ENCODE peak calls at places on chromosomes 12 and 14, in nine cellular contexts. M is A673, J is body of pancreas, E is H7, R is mucosa of descending colon, X is adipocyte, A is right lobe of liver, Q is OCI-LY7, V is mammary epithelial cell. P is an unnamed sample.

GRCh38 chr12:109772622-109773321 is 59.1 kb downstream of the FAM222A start:
- DNase-seq in M (no peak), E (peak; percentile 32), V (no peak), J (no peak), Q (no peak), A (peak; percentile 35), X (no peak), R (no peak), P (no peak)

GRCh38 chr12:133226690-133227089 is 9.0 kb downstream of the ANHX start:
- DNase-seq in A (no peak), X (no peak), R (no peak), Q (no peak), E (peak; percentile 14), M (no peak), J (no peak), V (no peak), P (no peak)

GRCh38 chr12:2551514-2551913 is 243.3 kb upstream of the FKBP4 start:
- DNase-seq in Q (no peak), J (no peak), E (no peak), A (no peak), V (no peak), X (no peak), M (no peak), R (no peak), P (no peak)

GRCh38 chr12:3042394-3042793 is 34.8 kb upstream of the TSPAN9 start:
- DNase-seq in J (peak; percentile 48), V (no peak), A (peak; percentile 60), E (peak; percentile 20), Q (peak; percentile 87), R (no peak), X (no peak), M (peak; percentile 17), P (no peak)

GRCh38 chr12:109739747-109740693 is 26.4 kb downstream of the FAM222A start:
- DNase-seq in A (peak; percentile 34), R (peak; percentile 17), X (no peak), E (peak; percentile 90), M (peak; percentile 38), J (peak; percentile 29), Q (peak; percentile 24), V (no peak), P (no peak)

GRCh38 chr14:99459491-99460100 is 21.1 kb downstream of the SETD3 start:
- DNase-seq in V (no peak), X (no peak), M (no peak), A (no peak), J (no peak), R (no peak), E (no peak), Q (no peak), P (no peak)

GRCh38 chr14:63940387-63940786 is 87.6 kb downstream of the SYNE2 start:
- DNase-seq in M (no peak), X (no peak), V (no peak), A (no peak), J (no peak), E (no peak), R (no peak), Q (peak; percentile 70), P (no peak)

GRCh38 chr14:96576359-96576758 is 74.2 kb downstream of the PAPOLA start:
- DNase-seq in J (no peak), V (no peak), X (no peak), R (no peak), Q (peak; percentile 55), A (no peak), M (no peak), E (no peak), P (no peak)

GRCh38 chr14:91114079-91115065 is 499 bp downstream of the DGLUCY start:
- DNase-seq in V (peak; percentile 85), R (peak; percentile 88), Q (peak; percentile 83), A (peak; percentile 73), X (peak; percentile 64), M (peak; percentile 65), E (peak; percentile 84), J (peak; percentile 60), P (peak; percentile 76)

GRCh38 chr14:91117960-91118359 is 4.1 kb downstream of the DGLUCY start:
- DNase-seq in A (no peak), J (no peak), E (no peak), V (no peak), R (no peak), X (no peak), Q (no peak), M (no peak), P (no peak)

GRCh38 chr14:91116913-91117588 is 3.2 kb downstream of the DGLUCY start:
- DNase-seq in R (no peak), Q (no peak), M (no peak), E (no peak), J (no peak), A (no peak), X (no peak), V (no peak), P (no peak)

GRCh38 chr14:91113829-91114078 is at the start of gene DGLUCY:
- DNase-seq in Q (peak; percentile 87), V (no peak), J (peak; percentile 81), A (peak; percentile 89), X (peak; percentile 87), M (peak; percentile 87), R (no peak), E (peak; percentile 85), P (no peak)

GRCh38 chr14:91115986-91116385 is 2.1 kb downstream of the DGLUCY start:
- DNase-seq in R (no peak), V (no peak), E (no peak), X (peak; percentile 50), Q (no peak), A (no peak), J (peak; percentile 30), M (peak; percentile 68), P (no peak)
- H3K4me3 ChIP-seq in R (no peak overlapping the region), V (no peak overlapping the region), E (no peak overlapping the region), X (peak overlapping the region; percentile 89), Q (peak overlapping the region; percentile 86), A (peak overlapping the region; percentile 80), J (no peak overlapping the region), M (no peak overlapping the region), P (no peak overlapping the region)

DNA sequence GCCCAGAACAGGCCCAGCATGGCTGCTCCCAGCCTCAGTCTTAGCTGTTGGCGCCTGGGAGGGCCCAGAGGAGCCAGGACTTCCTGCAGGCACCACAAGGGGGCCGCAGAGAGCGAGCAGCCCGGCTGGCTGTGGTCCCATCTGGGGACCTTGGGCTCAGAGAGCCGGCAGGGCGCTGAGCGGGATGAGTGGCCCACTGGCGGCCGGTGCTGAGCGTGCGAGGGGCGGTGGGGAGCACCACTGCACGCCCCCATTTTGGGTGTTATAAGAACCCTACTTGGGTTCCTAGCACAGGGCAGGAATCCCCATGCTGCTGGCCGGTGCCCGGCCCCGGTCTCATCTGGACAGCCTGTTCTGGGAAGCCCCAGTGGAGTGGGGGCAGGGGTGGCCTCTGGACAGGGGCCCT is 25.9 kb upstream of the CRIP2 start:
- DNase-seq in M (peak; percentile 79), J (peak; percentile 75), A (peak; percentile 67), Q (peak; percentile 62), E (peak; percentile 98), R (peak; percentile 76), X (peak; percentile 61), V (peak; percentile 14), P (peak; percentile 58)
- H3K36me3 ChIP-seq in M (peaks cover 57% of the 10 kb centered on the region), J (no peaks in the 10 kb centered on the region), A (no peaks in the 10 kb centered on the region), Q (peaks cover 43% of the 10 kb centered on the region), E (peaks cover 20% of the 10 kb centered on the region), R (no peaks in the 10 kb centered on the region), X (peaks cover 37% of the 10 kb centered on the region), V (peaks cover 2% of the 10 kb centered on the region), P (peaks cover 29% of the 10 kb centered on the region)

GRCh38 chr14:103520269-103520656 is 2.4 kb downstream of the CKB start:
- DNase-seq in X (no peak), Q (no peak), M (no peak), A (no peak), J (no peak), V (no peak), R (no peak), E (no peak), P (no peak)

GRCh38 chr14:103517626-103518415 is 4.8 kb downstream of the CKB start:
- DNase-seq in R (peak; percentile 65), M (no peak), V (no peak), A (no peak), X (peak; percentile 25), J (peak; percentile 57), E (peak; percentile 82), Q (no peak), P (no peak)

GRCh38 chr14:103519837-103520212 is 2.8 kb downstream of the CKB start:
- DNase-seq in J (peak; percentile 55), A (no peak), X (no peak), M (no peak), R (peak; percentile 57), E (no peak), Q (no peak), V (no peak), P (no peak)

GRCh38 chr14:103518416-103519042 is 4.1 kb downstream of the CKB start:
- DNase-seq in J (peak; percentile 72), E (peak; percentile 98), M (peak; percentile 67), Q (peak; percentile 66), V (peak; percentile 30), X (peak; percentile 73), A (no peak), R (peak; percentile 86), P (no peak)

DNA sequence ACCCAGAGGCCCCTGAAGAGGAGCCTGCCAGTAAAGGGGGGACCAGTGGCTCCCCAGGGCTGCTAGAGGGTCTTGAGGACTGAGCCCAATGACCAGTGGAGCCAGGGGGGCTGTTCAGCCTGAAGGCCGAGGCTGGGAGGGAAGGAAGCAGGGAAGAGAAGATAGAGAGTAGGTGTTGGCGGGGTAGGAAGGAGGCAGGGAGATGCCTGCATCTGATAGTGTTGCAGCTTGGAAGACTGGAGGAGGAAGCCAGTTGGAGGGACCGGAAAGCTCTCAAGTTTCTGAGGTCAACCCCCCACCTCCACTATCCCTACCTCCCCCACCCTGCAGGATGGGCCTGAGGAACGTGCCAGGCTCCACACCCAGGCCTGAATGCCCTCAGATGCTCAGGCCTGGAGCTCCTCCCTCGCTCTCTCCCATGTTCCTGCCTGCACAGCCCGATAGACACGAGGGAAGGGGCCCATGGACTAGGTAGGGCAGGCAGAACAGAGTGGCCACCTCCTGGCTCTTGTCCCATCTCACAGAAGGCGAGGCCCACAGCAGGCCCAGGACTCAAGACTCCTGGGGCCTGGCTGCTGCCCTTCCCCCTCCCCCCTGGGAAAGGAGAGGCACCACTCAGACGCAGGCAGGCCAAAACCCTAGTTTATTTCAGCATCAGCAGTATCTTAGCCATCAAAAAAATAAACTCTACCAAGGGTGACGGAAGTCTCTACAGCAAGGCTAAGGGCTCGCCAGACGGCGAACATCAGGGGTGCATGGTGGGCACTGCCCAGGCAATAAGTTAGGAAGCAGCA is 3.4 kb downstream of the CKB start:
- DNase-seq in R (peak; percentile 37), E (peak; percentile 66), M (no peak), Q (no peak), J (no peak), A (no peak), X (peak; percentile 10), V (no peak), P (no peak)
- H3K4me3 ChIP-seq in R (no peak overlapping the region), E (no peak overlapping the region), M (no peak overlapping the region), Q (no peak overlapping the region), J (no peak overlapping the region), A (no peak overlapping the region), X (no peak overlapping the region), V (no peak overlapping the region), P (no peak overlapping the region)

GRCh38 chr12:64566122-64566521 is 44.2 kb upstream of the RASSF3 start:
- DNase-seq in J (no peak), R (no peak), Q (no peak), X (peak; percentile 57), V (no peak), E (no peak), A (no peak), M (no peak), P (no peak)

GRCh38 chr12:64560395-64561301 is 49.6 kb upstream of the RASSF3 start:
- DNase-seq in Q (no peak), M (no peak), E (no peak), A (no peak), R (no peak), V (peak; percentile 77), J (no peak), X (peak; percentile 91), P (peak; percentile 92)

GRCh38 chr12:64556231-64556630 is 54.1 kb upstream of the RASSF3 start:
- DNase-seq in Q (no peak), R (no peak), E (no peak), X (no peak), J (no peak), V (no peak), M (no peak), A (no peak), P (no peak)

GRCh38 chr12:64558754-64559153 is 51.5 kb upstream of the RASSF3 start:
- DNase-seq in A (no peak), V (no peak), Q (no peak), J (no peak), R (no peak), M (no peak), X (no peak), E (no peak), P (no peak)

GRCh38 chr12:64561302-64561651 is 49.0 kb upstream of the RASSF3 start:
- DNase-seq in M (no peak), V (no peak), E (no peak), R (no peak), A (no peak), J (no peak), Q (no peak), X (no peak), P (no peak)
- H3K36me3 ChIP-seq in M (no peaks in the 10 kb centered on the region), V (no peaks in the 10 kb centered on the region), E (no peaks in the 10 kb centered on the region), R (no peaks in the 10 kb centered on the region), A (no peaks in the 10 kb centered on the region), J (no peaks in the 10 kb centered on the region), Q (no peaks in the 10 kb centered on the region), X (no peaks in the 10 kb centered on the region), P (no peaks in the 10 kb centered on the region)

P was measured in brain microvascular endothelial cell.